ENCODE peak calls at places on chromosomes 16 and 17, in seven cellular contexts. J, B, C, I, G, T and U are unnamed samples.

GRCh38 chr16:10736926-10737625 is 6.6 kb upstream of the NUBP1 start:
- DNase-seq in J (peak; percentile 65), B (peak; percentile 60), C (peak; percentile 71), I (peak; percentile 37), G (peak; percentile 53), T (peak; percentile 71), U (peak; percentile 90)

GRCh38 chr17:81381632-81382577 is 13.4 kb upstream of the BAHCC1 start:
- DNase-seq in J (no peak), B (peak; percentile 31), C (no peak), I (no peak), G (no peak), T (no peak), U (no peak)

GRCh38 chr16:80707686-80708085 is 96.7 kb downstream of the CDYL2 start:
- DNase-seq in J (no peak), B (no peak), C (no peak), I (no peak), G (no peak), T (no peak), U (no peak)

GRCh38 chr17:49022391-49022941 is 25.3 kb downstream of the IGF2BP1 start:
- DNase-seq in J (no peak), B (peak; percentile 96), C (no peak), I (no peak), G (peak; percentile 51), T (no peak), U (no peak)

GRCh38 chr16:66357523-66357928 is 9.0 kb upstream of the CDH5 start:
- DNase-seq in J (no peak), B (peak; percentile 62), C (peak; percentile 41), I (peak; percentile 52), G (no peak), T (no peak), U (peak; percentile 39)

GRCh38 chr17:3471599-3471998 is at the start of gene SPATA22:
- DNase-seq in J (no peak), B (no peak), C (no peak), I (no peak), G (no peak), T (no peak), U (no peak)

GRCh38 chr17:59695943-59696681 is 11.1 kb downstream of the PTRH2 start:
- DNase-seq in J (no peak), B (no peak), C (no peak), I (no peak), G (no peak), T (no peak), U (no peak)

GRCh38 chr17:79866791-79867190 is 27.6 kb upstream of the CBX4 start:
- DNase-seq in J (no peak), B (no peak), C (no peak), I (no peak), G (no peak), T (peak; percentile 54), U (peak; percentile 64)

GRCh38 chr17:27296427-27296979 is 2.6 kb downstream of the WSB1 start:
- DNase-seq in J (no peak), B (no peak), C (no peak), I (peak; percentile 25), G (no peak), T (no peak), U (peak; percentile 32)

GRCh38 chr16:60310836-60311445 is 1576.8 kb upstream of the GOT2 start:
- DNase-seq in J (no peak), B (no peak), C (no peak), I (no peak), G (no peak), T (no peak), U (no peak)

GRCh38 chr17:35799942-35800341 is 4.5 kb upstream of the MMP28 start:
- DNase-seq in J (no peak), B (no peak), C (peak; percentile 83), I (no peak), G (no peak), T (no peak), U (no peak)

GRCh38 chr16:30094541-30095165 is 1.4 kb downstream of the YPEL3 start:
- DNase-seq in J (no peak), B (no peak), C (no peak), I (no peak), G (no peak), T (no peak), U (no peak)

GRCh38 chr16:30096105-30096861 is at the start of gene YPEL3:
- DNase-seq in J (peak; percentile 35), B (peak; percentile 95), C (peak; percentile 96), I (peak; percentile 78), G (peak; percentile 90), T (peak; percentile 96), U (peak; percentile 95)

GRCh38 chr16:30096862-30097563 is 1.0 kb upstream of the YPEL3 start:
- DNase-seq in J (no peak), B (peak; percentile 92), C (no peak), I (no peak), G (no peak), T (no peak), U (peak; percentile 44)

GRCh38 chr16:30092373-30093010 is 768 bp upstream of the TBX6 start:
- DNase-seq in J (peak; percentile 93), B (peak; percentile 94), C (peak; percentile 80), I (no peak), G (no peak), T (peak; percentile 93), U (peak; percentile 95)

GRCh38 chr16:30095166-30096078 is 591 bp downstream of the YPEL3 start:
- DNase-seq in J (no peak), B (no peak), C (peak; percentile 38), I (no peak), G (no peak), T (no peak), U (no peak)
- TF ChIP-seq CTCF in J (no peak), B (no peak), C (no peak), I (no peak), G (no peak), T (no peak), U (no peak)

GRCh38 chr16:68284847-68285246 is 20.5 kb downstream of the SLC7A6 start:
- DNase-seq in J (peak; percentile 66), B (no peak), C (peak; percentile 35), I (no peak), G (no peak), T (peak; percentile 78), U (peak; percentile 76)

GRCh38 chr16:68287276-68288251 is 23.2 kb downstream of the SLC7A6OS start:
- DNase-seq in J (no peak), B (no peak), C (no peak), I (peak; percentile 84), G (no peak), T (no peak), U (no peak)

GRCh38 chr16:68283840-68284595 is 19.7 kb downstream of the SLC7A6 start:
- DNase-seq in J (no peak), B (no peak), C (no peak), I (no peak), G (no peak), T (peak; percentile 31), U (peak; percentile 68)

GRCh38 chr16:68286153-68287074 is 22.1 kb downstream of the SLC7A6 start:
- DNase-seq in J (no peak), B (no peak), C (no peak), I (no peak), G (no peak), T (no peak), U (peak; percentile 67)

GRCh38 chr16:68285683-68286082 is 21.4 kb downstream of the SLC7A6 start:
- DNase-seq in J (no peak), B (no peak), C (no peak), I (no peak), G (no peak), T (no peak), U (no peak)
- TF ChIP-seq CTCF in J (no peak), B (no peak), C (no peak), I (no peak), G (no peak), T (no peak), U (no peak)

DNA sequence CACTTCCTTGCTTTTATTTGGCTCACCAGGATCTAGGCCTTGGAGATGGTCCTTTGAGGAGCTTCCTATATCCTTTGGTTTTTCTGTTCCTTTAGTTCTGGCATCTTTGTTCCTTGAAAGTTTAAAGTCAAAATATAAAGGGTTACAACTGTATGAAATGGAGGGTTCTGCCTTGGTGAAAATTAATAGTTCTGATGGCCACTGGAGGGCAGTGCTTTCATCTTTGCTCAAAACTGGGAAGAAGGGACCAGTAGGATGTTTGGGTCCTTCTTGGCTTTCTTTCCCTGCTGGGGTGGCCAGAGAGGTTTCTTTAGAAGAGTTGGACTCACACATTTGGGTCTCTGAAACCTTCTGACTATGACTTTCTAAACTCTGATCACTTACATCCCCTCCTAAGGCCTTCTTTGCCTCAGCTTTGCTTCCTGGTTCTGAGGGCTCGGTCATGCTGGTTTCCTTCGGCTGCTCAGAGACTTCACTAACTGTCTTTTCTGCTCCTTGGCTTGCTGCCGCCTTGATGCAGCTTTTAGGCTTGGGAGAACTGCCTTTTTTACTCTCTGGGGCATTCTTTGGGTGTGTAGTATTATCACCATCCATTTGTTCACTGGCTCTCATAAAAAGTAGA is 10.9 kb upstream of the ITGA2B start:
- DNase-seq in J (no peak), B (no peak), C (no peak), I (peak; percentile 3), G (no peak), T (no peak), U (peak; percentile 37)
- TF ChIP-seq CTCF in J (peak; percentile 51), B (peak; percentile 67), C (peak; percentile 32), I (peak; percentile 41), G (peak; percentile 54), T (peak; percentile 53), U (peak; percentile 45)

GRCh38 chr16:89571636-89572035 is 3.9 kb upstream of the CPNE7 start:
- DNase-seq in J (no peak), B (no peak), C (no peak), I (no peak), G (no peak), T (no peak), U (no peak)

GRCh38 chr16:89570342-89570923 is 5.1 kb upstream of the CPNE7 start:
- DNase-seq in J (no peak), B (no peak), C (no peak), I (no peak), G (no peak), T (no peak), U (no peak)

GRCh38 chr16:89567656-89568594 is 7.4 kb downstream of the RPL13 start:
- DNase-seq in J (no peak), B (no peak), C (no peak), I (no peak), G (no peak), T (no peak), U (no peak)

GRCh38 chr16:89572042-89572441 is 3.5 kb upstream of the CPNE7 start:
- DNase-seq in J (no peak), B (no peak), C (no peak), I (no peak), G (no peak), T (no peak), U (peak; percentile 44)

DNA sequence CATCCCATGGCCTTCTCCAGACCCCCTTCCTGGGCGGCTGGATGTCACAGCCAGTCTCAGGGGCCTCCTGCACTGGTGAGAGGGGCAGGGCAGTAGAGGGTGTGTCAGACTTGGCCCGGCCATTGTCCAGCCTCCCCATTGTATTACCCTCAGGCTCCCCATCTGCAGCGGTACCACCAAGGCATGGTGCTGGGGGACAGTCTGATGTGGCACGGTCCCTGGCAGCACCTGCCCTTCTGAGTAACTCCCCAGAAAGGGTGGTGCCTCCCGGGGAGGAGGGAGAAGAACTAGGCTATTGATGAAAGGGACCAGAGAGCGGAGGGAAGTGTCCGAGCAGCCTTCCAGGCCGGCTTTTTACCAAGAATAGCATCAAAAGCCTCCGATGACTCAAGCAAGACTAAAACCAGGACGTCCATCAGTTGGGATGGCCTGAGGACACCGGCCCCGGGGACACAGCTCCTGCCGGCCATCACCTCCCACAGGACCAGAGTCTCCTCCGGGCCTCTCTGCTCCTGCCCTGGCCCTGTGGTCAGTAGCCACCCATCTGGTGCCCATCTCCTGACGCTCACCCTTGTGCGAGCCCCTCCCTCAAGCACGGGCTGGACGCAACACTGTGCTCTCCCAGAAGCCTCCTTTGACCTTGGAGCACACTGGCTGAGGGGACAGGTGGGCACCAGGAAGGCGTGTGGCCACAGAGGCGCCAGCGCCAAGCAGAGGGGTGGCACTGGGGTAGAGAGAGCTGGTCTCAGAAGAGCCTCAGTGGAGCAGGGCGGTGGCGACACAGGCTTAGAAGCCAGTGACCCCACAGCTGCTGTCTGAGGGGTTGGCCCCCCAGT is 5.8 kb upstream of the CPNE7 start:
- DNase-seq in J (no peak), B (no peak), C (no peak), I (no peak), G (no peak), T (no peak), U (no peak)
- TF ChIP-seq CTCF in J (no peak), B (no peak), C (no peak), I (no peak), G (no peak), T (no peak), U (no peak)